ENCODE peak calls at places on chromosomes 3 and 15, in four cellular contexts. O, Y, C and X are unnamed samples. For H3K4me1, the result is how much of the 10 kb centered on the place peaks cover.

GRCh38 chr15:51094606-51095569 is at the start of gene TNFAIP8L3:
- DNase-seq in O (no peak), Y (no peak), C (peak), X (peak)

GRCh38 chr3:117651271-117651670 is 941.7 kb downstream of the TUSC7 start:
- DNase-seq in O (no peak), Y (no peak), C (no peak), X (no peak)

GRCh38 chr15:84034831-84035753 is 200.5 kb upstream of the GOLGA6L4 start:
- DNase-seq in O (no peak), Y (no peak), C (no peak), X (no peak)

GRCh38 chr3:170441412-170441811 is 22.7 kb downstream of the CLDN11 start:
- DNase-seq in O (no peak), Y (no peak), C (no peak), X (no peak)

GRCh38 chr3:139297588-139298311 is 46.1 kb upstream of the MRPS22 start:
- DNase-seq in O (no peak), Y (no peak), C (no peak), X (no peak)

GRCh38 chr3:73353661-73354217 is 271.0 kb downstream of the PDZRN3 start:
- DNase-seq in O (no peak), Y (no peak), C (no peak), X (no peak)

GRCh38 chr3:36904641-36905040 is 40.2 kb downstream of the TRANK1 start:
- DNase-seq in O (no peak), Y (no peak), C (no peak), X (peak)

GRCh38 chr15:73442968-73443367 is at the start of gene REC114:
- DNase-seq in O (no peak), Y (no peak), C (no peak), X (peak)

GRCh38 chr15:36988947-36989346 is 111.4 kb downstream of the MEIS2 start:
- DNase-seq in O (no peak), Y (no peak), C (no peak), X (no peak)

GRCh38 chr15:99371180-99372103 is 120.2 kb downstream of the LRRC28 start:
- DNase-seq in O (no peak), Y (no peak), C (no peak), X (no peak)

GRCh38 chr15:40291088-40291574 is 8.3 kb upstream of the ANKRD63 start:
- DNase-seq in O (peak), Y (no peak), C (peak), X (peak)

GRCh38 chr3:23258110-23258509 is 55.0 kb downstream of the UBE2E2 start:
- DNase-seq in O (no peak), Y (no peak), C (no peak), X (no peak)

GRCh38 chr15:74817370-74817737 is 4.7 kb downstream of the LMAN1L start:
- DNase-seq in O (no peak), Y (peak), C (no peak), X (peak)

GRCh38 chr3:141427764-141428163 is 59.1 kb upstream of the RASA2 start:
- DNase-seq in O (no peak), Y (no peak), C (no peak), X (no peak)

GRCh38 chr3:8596706-8597514 is 47.7 kb downstream of the SSUH2 start:
- DNase-seq in O (no peak), Y (no peak), C (no peak), X (no peak)

GRCh38 chr3:141575879-141576743 is 89.3 kb downstream of the RASA2 start:
- DNase-seq in O (no peak), Y (no peak), C (no peak), X (no peak)

GRCh38 chr15:45099549-45100165 is 14.3 kb downstream of the DUOX2 start:
- DNase-seq in O (no peak), Y (peak), C (peak), X (no peak)

GRCh38 chr3:29694783-29695182 is 413.9 kb downstream of the RBMS3 start:
- DNase-seq in O (no peak), Y (no peak), C (no peak), X (no peak)

GRCh38 chr15:30885814-30886213 is 17.9 kb upstream of the FAN1 start:
- DNase-seq in O (no peak), Y (no peak), C (no peak), X (no peak)

GRCh38 chr3:104279617-104280016 is 1087.1 kb upstream of the ALCAM start:
- DNase-seq in O (no peak), Y (no peak), C (no peak), X (no peak)

GRCh38 chr15:24075420-24076089 is 388.4 kb upstream of the NDN start:
- DNase-seq in O (no peak), Y (no peak), C (no peak), X (no peak)

GRCh38 chr3:36635731-36636130 is 128.6 kb downstream of the DCLK3 start:
- DNase-seq in O (no peak), Y (no peak), C (no peak), X (no peak)

GRCh38 chr3:23071758-23072157 is 131.4 kb upstream of the UBE2E2 start:
- DNase-seq in O (no peak), Y (no peak), C (no peak), X (no peak)

GRCh38 chr3:38122712-38123290 is 14.1 kb downstream of the ACAA1 start:
- DNase-seq in O (peak), Y (no peak), C (no peak), X (no peak)

GRCh38 chr15:100762913-100763627 is 116.6 kb upstream of the ALDH1A3 start:
- DNase-seq in O (no peak), Y (no peak), C (peak), X (no peak)

GRCh38 chr3:124097362-124098120 is 105.6 kb upstream of the ROPN1 start:
- DNase-seq in O (no peak), Y (no peak), C (no peak), X (no peak)

GRCh38 chr3:139764936-139765335 is 87.2 kb upstream of the NMNAT3 start:
- DNase-seq in O (no peak), Y (no peak), C (no peak), X (no peak)

GRCh38 chr15:22989576-22990477 is 9.7 kb upstream of the CYFIP1 start:
- DNase-seq in O (peak), Y (no peak), C (no peak), X (no peak)

GRCh38 chr3:70358978-70359580 is 46.6 kb upstream of the MDFIC2 start:
- DNase-seq in O (no peak), Y (no peak), C (no peak), X (peak)

GRCh38 chr3:118244761-118245160 is 789.9 kb downstream of the IGSF11 start:
- DNase-seq in O (no peak), Y (no peak), C (no peak), X (no peak)

GRCh38 chr3:50913279-50913678 is 238.6 kb downstream of the DOCK3 start:
- DNase-seq in O (peak), Y (no peak), C (peak), X (no peak)

GRCh38 chr3:140467916-140468315 is 209.9 kb upstream of the TRIM42 start:
- DNase-seq in O (no peak), Y (no peak), C (no peak), X (no peak)

GRCh38 chr3:117314441-117314840 is 604.9 kb downstream of the TUSC7 start:
- DNase-seq in O (no peak), Y (no peak), C (no peak), X (no peak)

GRCh38 chr3:126355777-126356372 is 1.3 kb downstream of the KLF15 start:
- DNase-seq in O (peak), Y (peak), C (peak), X (peak)

GRCh38 chr3:180142041-180142440 is 105.3 kb upstream of the PEX5L start:
- DNase-seq in O (no peak), Y (no peak), C (no peak), X (no peak)

GRCh38 chr3:194328080-194328571 is 23.0 kb downstream of the CPN2 start:
- DNase-seq in O (no peak), Y (no peak), C (no peak), X (no peak)

GRCh38 chr3:171348121-171348520 is 112.1 kb downstream of the TNIK start:
- DNase-seq in O (no peak), Y (no peak), C (no peak), X (no peak)

GRCh38 chr3:129559565-129560079 is 16.6 kb downstream of the H1-8 start:
- DNase-seq in O (no peak), Y (no peak), C (no peak), X (no peak)
- H3K4me1 ChIP-seq in O (under half), Y (under half), C (half or more), X (half or more)

DNA sequence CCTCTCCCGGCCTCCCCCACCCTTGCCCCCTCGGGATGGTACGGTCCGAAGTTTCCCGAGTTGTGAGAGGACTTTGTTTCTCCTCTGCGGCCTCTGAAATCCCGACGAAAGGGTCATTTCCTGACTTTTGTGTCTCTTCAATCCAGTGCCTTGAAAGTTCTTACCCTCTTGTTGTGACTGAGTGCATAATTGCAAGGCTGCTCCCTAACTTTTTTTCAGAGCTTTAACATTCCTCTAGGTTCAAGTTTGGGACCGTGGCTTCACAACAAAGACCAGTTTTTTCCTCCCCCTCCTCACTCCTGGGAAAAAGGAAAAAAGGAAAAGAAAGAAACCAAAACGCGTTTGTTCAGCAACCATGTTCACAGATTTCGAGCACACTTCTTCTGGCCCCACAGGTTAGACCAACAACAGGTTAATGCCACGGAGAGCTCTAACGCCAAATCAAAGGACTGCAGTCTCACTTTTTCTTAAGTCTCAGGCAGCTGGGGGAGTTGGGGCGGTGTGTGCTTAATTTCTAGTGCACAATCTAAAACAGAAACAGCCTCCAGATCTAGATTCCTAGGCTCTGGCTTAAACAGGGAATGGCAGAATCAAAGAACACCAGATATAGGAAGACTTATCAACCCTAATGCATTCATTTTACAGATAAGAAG is 139.0 kb downstream of the TMCO5A start:
- DNase-seq in O (no peak), Y (no peak), C (no peak), X (peak)
- H3K4me1 ChIP-seq in O (under half), Y (under half), C (under half), X (under half)

DNA sequence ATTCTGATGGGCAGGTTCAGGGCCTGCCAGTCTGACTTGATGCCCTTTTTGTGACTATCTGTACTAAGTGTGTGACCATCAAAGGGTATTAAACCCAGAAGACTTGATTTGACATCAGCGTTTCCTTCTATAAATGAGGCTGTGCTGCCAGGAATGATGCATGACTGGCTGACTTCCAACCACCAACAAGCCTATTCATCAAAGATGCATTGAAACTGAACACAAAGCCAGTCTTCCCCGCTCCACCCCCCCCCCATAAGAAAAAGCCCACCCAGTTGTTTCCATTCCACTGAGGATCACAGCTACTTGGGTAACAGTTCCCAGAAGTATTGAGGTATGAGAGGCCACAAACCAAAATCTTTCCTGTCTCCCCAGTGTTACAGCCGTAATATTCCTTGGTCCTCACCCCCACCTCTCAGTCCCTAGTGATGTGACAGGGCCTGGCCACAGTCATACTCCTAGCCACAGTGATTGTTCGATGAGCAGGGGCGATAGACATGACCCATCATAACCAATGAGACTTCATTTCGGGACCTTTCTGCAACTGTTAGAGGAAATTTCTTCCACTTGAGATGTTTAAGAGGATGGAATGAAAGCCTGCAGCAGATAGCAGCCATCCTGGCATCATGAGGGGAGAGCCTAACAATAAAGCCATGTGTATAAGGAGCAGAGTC is 22.6 kb downstream of the SH3BP5 start:
- DNase-seq in O (no peak), Y (no peak), C (no peak), X (peak)
- H3K4me1 ChIP-seq in O (under half), Y (under half), C (half or more), X (half or more)

DNA sequence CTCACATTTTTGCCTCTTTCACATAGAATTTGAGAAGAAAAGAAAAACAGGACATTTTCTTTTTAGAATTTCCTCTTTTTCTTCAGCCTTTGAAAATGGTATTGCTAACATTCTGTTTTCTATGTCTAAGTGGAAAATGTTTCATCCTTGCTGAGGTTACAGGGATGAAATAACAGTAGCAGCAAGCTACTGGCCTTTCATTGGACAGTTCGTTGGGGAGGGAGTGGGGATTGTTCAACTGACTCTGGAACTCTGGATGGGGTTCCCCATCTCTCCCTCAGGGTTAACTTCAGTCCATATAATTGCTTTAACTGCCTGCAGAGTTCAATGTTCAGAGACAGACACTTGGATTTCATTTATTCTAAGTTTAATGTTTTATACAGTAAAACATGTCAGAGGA is 346.0 kb downstream of the NLGN1 start:
- DNase-seq in O (no peak), Y (no peak), C (no peak), X (no peak)
- H3K4me1 ChIP-seq in O (under half), Y (under half), C (under half), X (under half)

GRCh38 chr3:62497156-62497555 is 123.8 kb upstream of the FEZF2 start:
- DNase-seq in O (no peak), Y (no peak), C (no peak), X (no peak)

GRCh38 chr3:62496509-62496908 is 123.2 kb upstream of the FEZF2 start:
- DNase-seq in O (no peak), Y (no peak), C (no peak), X (no peak)

GRCh38 chr3:62502315-62503300 is 129.3 kb upstream of the FEZF2 start:
- DNase-seq in O (no peak), Y (no peak), C (no peak), X (no peak)

DNA sequence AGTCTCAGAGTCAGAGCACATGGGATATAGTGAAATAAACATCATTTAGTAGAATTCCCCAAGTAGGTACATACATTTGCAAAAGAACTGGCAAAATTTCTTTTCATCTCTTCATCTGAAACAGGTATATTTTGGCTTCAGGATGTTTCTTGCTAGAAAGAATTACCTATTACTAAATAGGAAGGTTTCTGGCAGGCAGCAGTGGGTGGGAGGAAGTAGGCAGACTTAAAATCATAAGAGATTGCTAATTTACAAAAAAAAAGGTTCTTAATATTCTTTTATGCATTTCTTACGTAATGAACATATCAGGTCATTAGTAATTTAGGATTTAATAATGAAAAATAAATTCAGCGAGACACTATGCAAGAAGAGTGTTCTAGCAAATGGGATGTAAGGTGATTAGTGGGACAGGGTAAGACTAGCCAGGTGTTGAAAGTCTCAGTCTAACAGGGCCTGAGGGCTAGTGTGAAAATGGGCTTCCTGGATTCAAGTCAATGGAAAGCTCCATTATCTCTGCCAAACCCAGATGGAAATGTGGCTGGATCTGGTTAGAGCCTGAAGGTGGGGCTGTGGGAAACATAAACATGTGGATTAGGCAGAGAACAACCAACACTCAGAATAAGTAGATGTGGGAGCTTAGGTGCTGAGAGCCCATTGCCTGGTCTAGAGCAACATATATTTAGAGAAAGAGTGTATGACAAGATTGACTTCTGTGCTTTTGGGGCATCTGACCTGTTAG is 127.4 kb upstream of the FEZF2 start:
- DNase-seq in O (no peak), Y (no peak), C (no peak), X (no peak)
- H3K4me1 ChIP-seq in O (under half), Y (under half), C (under half), X (under half)

DNA sequence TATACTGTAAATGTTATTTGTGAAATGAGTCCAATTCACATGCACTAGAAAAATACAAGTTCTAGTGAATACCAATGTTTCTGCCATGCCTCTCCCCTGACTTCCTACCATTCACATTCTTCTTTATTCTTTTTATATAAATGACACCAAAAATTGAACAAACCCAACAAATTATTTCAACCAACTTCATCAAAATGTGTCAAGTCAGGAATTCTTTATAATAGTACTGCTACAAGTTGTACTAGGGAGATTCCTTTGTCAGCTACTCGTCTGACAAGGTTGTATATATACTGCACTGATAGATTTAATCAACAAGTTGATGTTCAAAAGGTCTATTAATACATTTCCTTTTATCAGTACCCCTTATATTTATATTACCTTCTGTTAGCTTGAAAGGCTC is 3.0 kb downstream of the TBL1XR1 start:
- DNase-seq in O (no peak), Y (no peak), C (no peak), X (no peak)
- H3K4me1 ChIP-seq in O (under half), Y (under half), C (under half), X (under half)

GRCh38 chr3:186108106-186108940 is 566 bp downstream of the ETV5 start:
- DNase-seq in O (no peak), Y (no peak), C (peak), X (peak)

GRCh38 chr3:186105543-186105942 is 3.3 kb downstream of the ETV5 start:
- DNase-seq in O (no peak), Y (no peak), C (no peak), X (no peak)

GRCh38 chr3:186109897-186110803 is 1.3 kb upstream of the ETV5 start:
- DNase-seq in O (peak), Y (no peak), C (peak), X (peak)

GRCh38 chr3:186108941-186109865 is at the start of gene ETV5:
- DNase-seq in O (peak), Y (peak), C (peak), X (peak)

GRCh38 chr3:186107148-186108105 is 1.5 kb downstream of the ETV5 start:
- DNase-seq in O (peak), Y (peak), C (peak), X (peak)
- H3K4me1 ChIP-seq in O (under half), Y (under half), C (under half), X (under half)

GRCh38 chr3:112115806-112116383 is 17.2 kb downstream of the GCSAM start:
- DNase-seq in O (no peak), Y (no peak), C (no peak), X (no peak)
- H3K4me1 ChIP-seq in O (under half), Y (under half), C (under half), X (under half)

GRCh38 chr3:187977659-187978058 is 176.3 kb upstream of the LPP start:
- DNase-seq in O (no peak), Y (no peak), C (no peak), X (no peak)
- H3K4me1 ChIP-seq in O (under half), Y (under half), C (under half), X (under half)

GRCh38 chr3:148948913-148949657 is 42.3 kb upstream of the GYG1 start:
- DNase-seq in O (no peak), Y (no peak), C (no peak), X (no peak)

GRCh38 chr3:148954981-148955380 is 36.4 kb upstream of the GYG1 start:
- DNase-seq in O (no peak), Y (no peak), C (no peak), X (no peak)

GRCh38 chr3:148951599-148952361 is 39.6 kb upstream of the GYG1 start:
- DNase-seq in O (no peak), Y (no peak), C (no peak), X (no peak)

GRCh38 chr3:148953094-148953493 is 38.2 kb upstream of the GYG1 start:
- DNase-seq in O (no peak), Y (no peak), C (no peak), X (no peak)

GRCh38 chr3:148950806-148951205 is 40.5 kb upstream of the GYG1 start:
- DNase-seq in O (no peak), Y (no peak), C (no peak), X (no peak)
- H3K4me1 ChIP-seq in O (under half), Y (under half), C (under half), X (under half)